ENCODE peak calls at places on chromosomes 3 and 15, in eight cellular contexts. W, Q, F, T, U, A, I and Z are unnamed samples.
A peak's percentile ranks its signal among the peaks of the same experiment; 100 is the strongest.

GRCh38 chr15:26628879-26629529 is 143.9 kb downstream of the GABRB3 start:
- DNase-seq in W (no peak), Q (peak; percentile 43), F (peak; percentile 15), T (no peak), U (peak; percentile 16), A (no peak), I (no peak), Z (no peak)

GRCh38 chr15:33013827-33014445 is 180.6 kb downstream of the FMN1 start:
- DNase-seq in W (peak; percentile 64), Q (no peak), F (peak; percentile 41), T (no peak), U (no peak), A (peak; percentile 63), I (no peak), Z (no peak)

GRCh38 chr15:34327906-34328305 is 9.7 kb downstream of the SLC12A6 start:
- DNase-seq in W (no peak), Q (no peak), F (no peak), T (no peak), U (no peak), A (no peak), I (no peak), Z (no peak)

GRCh38 chr15:75063889-75064288 is 40.5 kb downstream of the PPCDC start:
- DNase-seq in W (no peak), Q (no peak), F (no peak), T (no peak), U (no peak), A (no peak), I (no peak), Z (no peak)

GRCh38 chr15:76235186-76235826 is 76.0 kb downstream of the ETFA start:
- DNase-seq in W (peak; percentile 19), Q (no peak), F (no peak), T (no peak), U (no peak), A (peak; percentile 43), I (peak; percentile 6), Z (no peak)

GRCh38 chr3:54853573-54854404 is 74.1 kb downstream of the LRTM1 start:
- DNase-seq in W (no peak), Q (peak; percentile 67), F (peak; percentile 64), T (peak; percentile 66), U (peak; percentile 91), A (peak; percentile 60), I (no peak), Z (no peak)

GRCh38 chr3:155449613-155450267 is 156.3 kb upstream of the STRIT1 start:
- DNase-seq in W (no peak), Q (no peak), F (no peak), T (no peak), U (no peak), A (no peak), I (no peak), Z (no peak)

GRCh38 chr3:53162672-53163458 is 1.9 kb downstream of the PRKCD start:
- DNase-seq in W (no peak), Q (peak; percentile 39), F (peak; percentile 54), T (no peak), U (no peak), A (no peak), I (no peak), Z (no peak)

GRCh38 chr15:70503798-70504304 is 259.5 kb downstream of the UACA start:
- DNase-seq in W (no peak), Q (no peak), F (no peak), T (no peak), U (no peak), A (no peak), I (no peak), Z (no peak)

GRCh38 chr15:25799906-25800700 is 63.0 kb downstream of the ATP10A start:
- DNase-seq in W (no peak), Q (no peak), F (no peak), T (no peak), U (no peak), A (no peak), I (no peak), Z (no peak)

GRCh38 chr15:78855746-78856145 is 16.9 kb upstream of the MORF4L1 start:
- DNase-seq in W (no peak), Q (no peak), F (no peak), T (no peak), U (no peak), A (no peak), I (no peak), Z (no peak)

GRCh38 chr15:69903476-69904295 is 194.0 kb downstream of the TLE3 start:
- DNase-seq in W (no peak), Q (no peak), F (no peak), T (no peak), U (no peak), A (no peak), I (no peak), Z (no peak)

GRCh38 chr3:4633078-4634004 is 140.2 kb downstream of the ITPR1 start:
- DNase-seq in W (peak; percentile 37), Q (no peak), F (no peak), T (peak; percentile 39), U (peak; percentile 25), A (peak; percentile 42), I (peak; percentile 42), Z (no peak)

GRCh38 chr15:65862682-65863081 is 6.6 kb upstream of the RAB11A start:
- DNase-seq in W (peak; percentile 90), Q (no peak), F (peak; percentile 79), T (no peak), U (peak; percentile 34), A (peak; percentile 47), I (no peak), Z (peak; percentile 16)

GRCh38 chr3:18422972-18423371 is 2.2 kb downstream of the SATB1 start:
- DNase-seq in W (no peak), Q (no peak), F (no peak), T (no peak), U (no peak), A (no peak), I (peak; percentile 37), Z (no peak)

GRCh38 chr3:39154323-39155021 is 1.1 kb upstream of the CSRNP1 start:
- DNase-seq in W (peak; percentile 74), Q (no peak), F (no peak), T (no peak), U (peak; percentile 49), A (no peak), I (no peak), Z (no peak)

GRCh38 chr3:52183786-52184445 is 14.0 kb upstream of the ALAS1 start:
- DNase-seq in W (no peak), Q (no peak), F (no peak), T (no peak), U (no peak), A (no peak), I (no peak), Z (no peak)

GRCh38 chr15:31264534-31265089 is 62.0 kb upstream of the KLF13 start:
- DNase-seq in W (no peak), Q (peak; percentile 9), F (peak; percentile 24), T (no peak), U (no peak), A (no peak), I (no peak), Z (no peak)